ENCODE peak calls at places on chromosomes 11 and 22, in eight cellular contexts. One of them, this sample, is unnamed.

GRCh38 chr11:72191961-72192381 is at the start of gene FOLR1:
- DNase-seq in GM12878: no peak
- DNase-seq in RWPE1: no peak
- DNase-seq in RPMI7951: peak; percentile 44
- DNase-seq in GM12865: no peak
- DNase-seq in fibroblast of the aortic adventitia: no peak
- DNase-seq in HFFc6: no peak
- DNase-seq in sigmoid colon: no peak
- DNase-seq in this sample: no peak

GRCh38 chr22:27523711-27524110 is 277.8 kb downstream of the MN1 start:
- DNase-seq in RPMI7951: no peak
- DNase-seq in fibroblast of the aortic adventitia: no peak
- DNase-seq in HFFc6: no peak
- DNase-seq in GM12878: no peak
- DNase-seq in GM12865: no peak
- DNase-seq in RWPE1: no peak
- DNase-seq in sigmoid colon: no peak
- DNase-seq in this sample: no peak

GRCh38 chr11:28139848-28140415 is 31.7 kb downstream of the METTL15 start:
- DNase-seq in fibroblast of the aortic adventitia: no peak
- DNase-seq in GM12878: no peak
- DNase-seq in RPMI7951: no peak
- DNase-seq in GM12865: no peak
- DNase-seq in RWPE1: no peak
- DNase-seq in sigmoid colon: no peak
- DNase-seq in HFFc6: no peak
- DNase-seq in this sample: no peak

GRCh38 chr11:120391854-120392253 is 55.6 kb downstream of the ARHGEF12 start:
- DNase-seq in HFFc6: no peak
- DNase-seq in fibroblast of the aortic adventitia: no peak
- DNase-seq in RPMI7951: no peak
- DNase-seq in sigmoid colon: no peak
- DNase-seq in GM12878: no peak
- DNase-seq in GM12865: no peak
- DNase-seq in RWPE1: no peak
- DNase-seq in this sample: no peak

GRCh38 chr22:17920145-17920605 is 104.2 kb downstream of the MICAL3 start:
- DNase-seq in GM12878: no peak
- DNase-seq in GM12865: no peak
- DNase-seq in RPMI7951: no peak
- DNase-seq in HFFc6: no peak
- DNase-seq in fibroblast of the aortic adventitia: peak; percentile 32
- DNase-seq in RWPE1: peak; percentile 58
- DNase-seq in sigmoid colon: no peak
- DNase-seq in this sample: no peak

GRCh38 chr11:10725114-10725906 is 25.7 kb upstream of the CTR9 start:
- DNase-seq in RPMI7951: peak; percentile 96
- DNase-seq in GM12878: no peak
- DNase-seq in HFFc6: peak; percentile 77
- DNase-seq in GM12865: no peak
- DNase-seq in sigmoid colon: no peak
- DNase-seq in RWPE1: peak; percentile 59
- DNase-seq in fibroblast of the aortic adventitia: peak; percentile 73
- DNase-seq in this sample: no peak

GRCh38 chr11:14029971-14030531 is 67.5 kb downstream of the SPON1 start:
- DNase-seq in GM12878: no peak
- DNase-seq in HFFc6: no peak
- DNase-seq in RWPE1: peak; percentile 56
- DNase-seq in GM12865: no peak
- DNase-seq in sigmoid colon: peak; percentile 82
- DNase-seq in RPMI7951: peak; percentile 20
- DNase-seq in fibroblast of the aortic adventitia: peak; percentile 89
- DNase-seq in this sample: no peak

GRCh38 chr11:74462009-74462408 is 5.3 kb downstream of the KCNE3 start:
- DNase-seq in sigmoid colon: peak; percentile 89
- DNase-seq in fibroblast of the aortic adventitia: peak; percentile 55
- DNase-seq in HFFc6: no peak
- DNase-seq in GM12878: no peak
- DNase-seq in GM12865: no peak
- DNase-seq in RWPE1: no peak
- DNase-seq in RPMI7951: no peak
- DNase-seq in this sample: peak; percentile 55

GRCh38 chr11:43825217-43825816 is 55.3 kb upstream of the ALKBH3 start:
- DNase-seq in HFFc6: peak; percentile 34
- DNase-seq in fibroblast of the aortic adventitia: peak; percentile 52
- DNase-seq in sigmoid colon: no peak
- DNase-seq in RPMI7951: peak; percentile 37
- DNase-seq in GM12878: no peak
- DNase-seq in GM12865: no peak
- DNase-seq in RWPE1: peak; percentile 19
- DNase-seq in this sample: no peak

GRCh38 chr22:19527861-19528417 is 3.7 kb upstream of the CLDN5 start:
- DNase-seq in fibroblast of the aortic adventitia: no peak
- DNase-seq in sigmoid colon: no peak
- DNase-seq in RPMI7951: peak; percentile 84
- DNase-seq in GM12865: no peak
- DNase-seq in HFFc6: peak; percentile 36
- DNase-seq in GM12878: no peak
- DNase-seq in RWPE1: peak; percentile 26
- DNase-seq in this sample: no peak

GRCh38 chr11:111021131-111021530 is 224.4 kb upstream of the POU2AF2 start:
- DNase-seq in GM12865: no peak
- DNase-seq in RPMI7951: no peak
- DNase-seq in RWPE1: no peak
- DNase-seq in HFFc6: no peak
- DNase-seq in GM12878: no peak
- DNase-seq in sigmoid colon: no peak
- DNase-seq in fibroblast of the aortic adventitia: peak; percentile 16
- DNase-seq in this sample: no peak

This sample was measured in globus pallidus.